ENCODE peak calls at places on chromosomes 7 and 10, in nine cellular contexts. P is kidney epithelial cell, E is GM06990, Y is uterus, F is fibroblast of lung, D is brain microvascular endothelial cell, V is cardiac fibroblast, W is MM.1S, U is colonic mucosa. B is an unnamed sample.

GRCh38 chr7:34900891-34901493 is 136.3 kb downstream of the DPY19L1 start:
- DNase-seq in P (no peak), E (no peak), Y (no peak), F (no peak), D (no peak), V (peak), W (no peak), U (no peak), B (no peak)

GRCh38 chr10:27464993-27465392 is 39.1 kb upstream of the RAB18 start:
- DNase-seq in P (no peak), E (no peak), Y (no peak), F (no peak), D (no peak), V (no peak), W (peak), U (no peak), B (no peak)

GRCh38 chr10:132592790-132593788 is 55.5 kb downstream of the INPP5A start:
- DNase-seq in P (no peak), E (no peak), Y (no peak), F (no peak), D (no peak), V (no peak), W (no peak), U (peak), B (no peak)

GRCh38 chr7:148515237-148515636 is 75.3 kb upstream of the C7orf33 start:
- DNase-seq in P (no peak), E (no peak), Y (no peak), F (peak), D (peak), V (no peak), W (no peak), U (no peak), B (no peak)

GRCh38 chr10:80319318-80319717 is 29.9 kb upstream of the MAT1A start:
- DNase-seq in P (no peak), E (no peak), Y (no peak), F (no peak), D (no peak), V (no peak), W (no peak), U (no peak), B (no peak)

GRCh38 chr7:47791682-47792081 is 156.6 kb downstream of the PKD1L1 start:
- DNase-seq in P (no peak), E (no peak), Y (no peak), F (no peak), D (no peak), V (no peak), W (no peak), U (no peak), B (no peak)

GRCh38 chr10:89301721-89302445 is at the start of gene IFIT2:
- DNase-seq in P (no peak), E (peak), Y (peak), F (peak), D (peak), V (peak), W (peak), U (peak), B (peak)

GRCh38 chr7:4144171-4144701 is 537.9 kb upstream of the FOXK1 start:
- DNase-seq in P (no peak), E (no peak), Y (no peak), F (no peak), D (no peak), V (no peak), W (no peak), U (no peak), B (no peak)

GRCh38 chr7:6228865-6229264 is 43.6 kb downstream of the CYTH3 start:
- DNase-seq in P (no peak), E (peak), Y (no peak), F (peak), D (peak), V (peak), W (no peak), U (no peak), B (no peak)

GRCh38 chr10:110483633-110484032 is 14.1 kb upstream of the DUSP5 start:
- DNase-seq in P (no peak), E (no peak), Y (no peak), F (no peak), D (no peak), V (no peak), W (no peak), U (no peak), B (no peak)

GRCh38 chr7:1241510-1242128 is 8.9 kb downstream of the UNCX start:
- DNase-seq in P (no peak), E (no peak), Y (no peak), F (no peak), D (no peak), V (no peak), W (no peak), U (no peak), B (no peak)

GRCh38 chr7:6451224-6451705 is 3.5 kb upstream of the DAGLB start:
- DNase-seq in P (no peak), E (no peak), Y (no peak), F (no peak), D (no peak), V (no peak), W (no peak), U (no peak), B (no peak)

DNA sequence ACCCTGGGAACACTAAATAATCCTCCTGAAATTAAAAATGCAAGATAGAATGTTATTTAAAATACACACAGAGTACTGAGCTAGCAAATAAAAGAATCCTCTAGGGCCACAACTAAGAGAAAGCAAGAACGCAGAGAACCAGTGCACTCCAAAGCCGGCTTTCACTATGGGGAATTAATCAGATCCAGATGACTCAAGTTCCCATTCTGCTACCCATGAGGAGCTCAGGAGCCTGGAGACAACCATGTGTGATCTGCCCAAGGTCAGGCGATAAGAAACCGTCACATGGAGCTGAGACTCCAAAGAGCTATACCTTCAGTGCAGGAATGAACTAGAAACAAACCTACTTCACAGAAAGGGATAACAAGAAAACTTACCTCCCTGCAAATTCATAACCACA is 19.5 kb upstream of the CYREN start:
- DNase-seq in P (no peak), E (no peak), Y (no peak), F (no peak), D (no peak), V (no peak), W (no peak), U (no peak), B (no peak)
- H3K4me3 ChIP-seq in P (no peak), E (no peak), Y (no peak), F (no peak), D (no peak), V (no peak), W (no peak), U (no peak), B (no peak)

GRCh38 chr10:122113161-122113944 is 124.4 kb downstream of the TACC2 start:
- DNase-seq in P (no peak), E (no peak), Y (peak), F (peak), D (peak), V (peak), W (no peak), U (peak), B (peak)
- TF ChIP-seq CTCF in P (peak), E (no peak), Y (no peak), F (peak), D (peak), V (peak), W (no peak), U (peak), B (peak)

GRCh38 chr10:86953747-86954680 is 3.4 kb downstream of the MMRN2 start:
- DNase-seq in P (no peak), E (no peak), Y (peak), F (peak), D (peak), V (peak), W (no peak), U (no peak), B (no peak)
- H3K4me3 ChIP-seq in P (no peak), E (no peak), Y (no peak), F (no peak), D (no peak), V (no peak), W (no peak), U (no peak), B (no peak)

DNA sequence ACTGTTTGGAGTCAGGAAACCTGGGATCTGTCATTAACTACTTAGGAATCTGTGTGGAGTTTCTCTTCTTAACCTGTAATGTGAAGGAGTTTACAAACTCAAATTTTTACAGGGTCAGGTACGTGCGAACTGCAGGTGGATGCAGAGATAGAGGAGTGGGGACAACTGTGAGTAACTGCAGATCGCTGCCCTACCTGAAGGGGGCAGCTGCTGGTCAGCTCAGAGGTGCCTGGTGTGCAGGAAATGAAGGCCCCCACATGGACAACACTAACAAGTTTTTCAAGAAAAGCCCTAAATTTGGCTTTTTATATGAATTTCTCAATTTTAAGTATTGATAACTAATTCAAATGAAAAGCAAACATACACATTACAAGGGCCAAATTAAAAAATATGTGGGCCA is 380.0 kb downstream of the REEP3 start:
- DNase-seq in P (no peak), E (no peak), Y (no peak), F (no peak), D (no peak), V (no peak), W (no peak), U (no peak), B (no peak)
- TF ChIP-seq CTCF in P (no peak), E (peak), Y (no peak), F (peak), D (peak), V (peak), W (peak), U (no peak), B (no peak)

GRCh38 chr10:4532467-4532866 is 293.5 kb upstream of the AKR1E2 start:
- DNase-seq in P (no peak), E (no peak), Y (no peak), F (peak), D (peak), V (peak), W (no peak), U (no peak), B (no peak)
- H3K4me3 ChIP-seq in P (no peak), E (no peak), Y (no peak), F (no peak), D (no peak), V (no peak), W (no peak), U (no peak), B (no peak)

DNA sequence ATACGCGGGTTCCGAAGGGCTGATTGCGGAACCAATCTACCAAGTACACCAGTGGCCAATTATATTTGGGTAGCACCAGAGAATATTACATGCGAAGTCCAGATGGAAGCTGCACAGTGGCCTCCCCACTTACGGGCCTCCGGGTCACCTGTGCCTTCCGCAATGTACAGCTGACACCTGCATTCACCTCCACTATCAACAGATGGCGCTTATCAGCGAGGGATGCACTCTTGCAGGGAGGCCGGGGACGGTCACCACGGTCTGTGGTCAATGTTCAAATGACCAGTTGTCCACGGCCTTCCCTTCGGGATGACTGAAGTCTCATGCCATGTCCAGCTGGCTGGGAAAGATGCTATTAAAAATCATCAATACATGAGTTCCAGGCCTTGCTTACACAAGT is 47.6 kb downstream of the SLIT1 start:
- DNase-seq in P (no peak), E (no peak), Y (no peak), F (no peak), D (no peak), V (no peak), W (no peak), U (peak), B (no peak)
- TF ChIP-seq CTCF in P (peak), E (peak), Y (no peak), F (no peak), D (peak), V (no peak), W (peak), U (peak), B (peak)

GRCh38 chr10:68121020-68121743 is 11.9 kb downstream of the MYPN start:
- DNase-seq in P (no peak), E (no peak), Y (no peak), F (no peak), D (no peak), V (no peak), W (no peak), U (no peak), B (no peak)
- H3K4me3 ChIP-seq in P (no peak), E (no peak), Y (no peak), F (no peak), D (no peak), V (no peak), W (no peak), U (no peak), B (no peak)

GRCh38 chr10:128147669-128148068 is 21.4 kb upstream of the MKI67 start:
- DNase-seq in P (no peak), E (no peak), Y (no peak), F (peak), D (peak), V (peak), W (no peak), U (no peak), B (peak)

GRCh38 chr10:128147064-128147463 is 20.8 kb upstream of the MKI67 start:
- DNase-seq in P (peak), E (no peak), Y (no peak), F (no peak), D (no peak), V (no peak), W (no peak), U (no peak), B (no peak)

GRCh38 chr10:128140425-128140824 is 14.2 kb upstream of the MKI67 start:
- DNase-seq in P (no peak), E (no peak), Y (no peak), F (no peak), D (no peak), V (no peak), W (no peak), U (no peak), B (no peak)

GRCh38 chr10:128143531-128143930 is 17.3 kb upstream of the MKI67 start:
- DNase-seq in P (no peak), E (no peak), Y (no peak), F (no peak), D (no peak), V (no peak), W (no peak), U (no peak), B (no peak)

DNA sequence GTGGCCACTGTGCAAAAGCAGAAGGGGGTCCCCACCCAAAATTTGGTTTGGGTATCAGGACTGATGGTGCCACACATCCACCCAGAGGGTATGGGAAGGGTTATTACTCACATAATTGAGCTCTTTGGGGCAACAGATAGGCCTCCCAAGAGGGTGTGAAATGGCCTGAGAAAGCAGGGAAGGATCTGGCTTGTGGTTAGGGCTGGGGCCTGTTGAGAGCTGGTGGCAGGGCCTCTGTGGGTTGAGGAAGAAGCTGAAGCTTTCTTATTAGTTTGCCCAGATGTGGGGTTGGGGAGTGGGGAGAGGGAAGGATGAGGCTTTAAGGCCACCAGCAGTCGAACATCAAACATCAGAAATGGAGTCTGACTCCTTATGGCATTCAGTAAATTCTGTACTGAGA is 18.3 kb upstream of the MKI67 start:
- DNase-seq in P (no peak), E (no peak), Y (no peak), F (no peak), D (no peak), V (no peak), W (no peak), U (no peak), B (no peak)
- TF ChIP-seq CTCF in P (no peak), E (no peak), Y (no peak), F (no peak), D (no peak), V (no peak), W (no peak), U (no peak), B (no peak)

GRCh38 chr7:92621026-92621540 is 30.9 kb upstream of the FAM133B start:
- DNase-seq in P (no peak), E (peak), Y (peak), F (peak), D (peak), V (peak), W (peak), U (peak), B (peak)
- H3K4me3 ChIP-seq in P (no peak), E (no peak), Y (no peak), F (no peak), D (no peak), V (no peak), W (no peak), U (no peak), B (no peak)

DNA sequence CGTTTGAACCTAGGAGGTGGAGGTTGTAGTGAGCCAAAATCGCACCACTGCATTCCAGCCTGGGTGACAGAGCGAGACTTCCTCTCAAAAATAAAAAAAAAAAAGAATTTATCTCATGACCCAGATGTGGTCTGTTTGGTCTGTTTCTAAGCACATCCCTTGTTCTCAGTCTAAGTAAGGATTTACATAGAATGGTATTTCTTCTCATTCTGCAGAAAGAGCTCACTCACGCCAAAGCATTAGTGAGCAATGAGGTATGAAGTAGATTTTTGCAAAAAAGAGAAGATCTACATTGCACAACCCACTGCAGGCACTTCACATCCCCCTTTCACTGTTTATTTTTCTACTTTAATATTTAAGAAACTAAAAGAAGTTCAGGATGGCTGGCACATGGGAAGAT is 76.5 kb upstream of the FGL2 start:
- DNase-seq in P (no peak), E (no peak), Y (no peak), F (no peak), D (no peak), V (no peak), W (no peak), U (no peak), B (no peak)
- TF ChIP-seq CTCF in P (no peak), E (no peak), Y (no peak), F (no peak), D (no peak), V (no peak), W (no peak), U (no peak), B (no peak)

B was measured in astrocyte of the cerebellum.